ENCODE peak calls at places on chromosomes 2 and 18, in four cellular contexts. B is GM20000, R is NCI-H1048, D is T1000. X is an unnamed sample.

GRCh38 chr2:132667716-132668115 is 2.3 kb downstream of the LYPD1 start:
- DNase-seq in R (no peak), D (no peak), B (no peak), X (no peak)

GRCh38 chr2:109455731-109456691 is 157.8 kb downstream of the SEPTIN10 start:
- DNase-seq in B (no peak), R (no peak), D (no peak), X (no peak)

GRCh38 chr2:67772216-67773180 is 290.3 kb downstream of the C1D start:
- DNase-seq in R (no peak), D (no peak), B (no peak), X (no peak)

GRCh38 chr18:37390687-37391086 is 174.9 kb downstream of the CELF4 start:
- DNase-seq in D (no peak), B (no peak), R (no peak), X (no peak)

GRCh38 chr2:36859366-36859792 is 107.0 kb downstream of the STRN start:
- DNase-seq in B (no peak), R (no peak), D (no peak), X (no peak)

GRCh38 chr2:9554841-9555337 is 741 bp downstream of the ADAM17 start:
- DNase-seq in B (no peak), R (no peak), D (no peak), X (no peak)

GRCh38 chr18:42087876-42088275 is 132.8 kb downstream of the PIK3C3 start:
- DNase-seq in R (no peak), B (no peak), D (no peak), X (no peak)

GRCh38 chr2:49360051-49360767 is 205.9 kb upstream of the FSHR start:
- DNase-seq in R (no peak), D (no peak), B (no peak), X (no peak)

GRCh38 chr18:24600076-24600654 is 139.7 kb downstream of the HRH4 start:
- DNase-seq in D (no peak), R (peak; percentile 57), B (peak; percentile 19), X (no peak)

GRCh38 chr2:240441993-240442411 is 6.5 kb downstream of the GPC1 start:
- DNase-seq in D (no peak), R (no peak), B (no peak), X (no peak)

GRCh38 chr2:166375205-166375735 is 474 bp downstream of the SCN9A start:
- DNase-seq in R (no peak), B (no peak), D (no peak), X (no peak)

GRCh38 chr2:66427219-66427768 is 7.6 kb upstream of the MEIS1 start:
- DNase-seq in D (no peak), B (no peak), R (no peak), X (no peak)

GRCh38 chr2:113178891-113179290 is 5.1 kb downstream of the PSD4 start:
- DNase-seq in D (no peak), B (no peak), R (no peak), X (no peak)

GRCh38 chr2:241818229-241818942 is 9.4 kb downstream of the NEU4 start:
- DNase-seq in B (no peak), D (no peak), R (no peak), X (peak; percentile 56)

GRCh38 chr2:48278590-48278989 is 251.4 kb upstream of the STON1 start:
- DNase-seq in R (no peak), D (no peak), B (no peak), X (no peak)

GRCh38 chr18:49476664-49477411 is 10.2 kb downstream of the C18orf32 start:
- DNase-seq in B (no peak), R (no peak), D (no peak), X (no peak)

GRCh38 chr2:170717991-170718589 is 3.0 kb downstream of the SP5 start:
- DNase-seq in B (no peak), R (no peak), D (no peak), X (no peak)

GRCh38 chr2:44169155-44169898 is 652 bp downstream of the PPM1B start:
- DNase-seq in B (peak; percentile 49), D (no peak), R (no peak), X (peak; percentile 56)

GRCh38 chr18:33115476-33115875 is 325.0 kb downstream of the CCDC178 start:
- DNase-seq in R (no peak), D (no peak), B (no peak), X (no peak)

GRCh38 chr2:1731963-1732768 is 12.1 kb downstream of the PXDN start:
- DNase-seq in B (no peak), D (no peak), R (no peak), X (peak; percentile 27)

GRCh38 chr2:71451695-71452094 is 1.7 kb upstream of the DYSF start:
- DNase-seq in B (peak; percentile 9), R (no peak), D (no peak), X (no peak)

GRCh38 chr2:9613291-9613690 is 17.5 kb downstream of the YWHAQ start:
- DNase-seq in R (no peak), B (no peak), D (no peak), X (no peak)

GRCh38 chr2:7905756-7906155 is 776.1 kb upstream of the ID2 start:
- DNase-seq in R (no peak), B (no peak), D (no peak), X (no peak)

GRCh38 chr2:203905661-203906060 is 30.9 kb upstream of the ICOS start:
- DNase-seq in B (no peak), D (no peak), R (no peak), X (no peak)

GRCh38 chr18:27763936-27764335 is 413.0 kb downstream of the CDH2 start:
- DNase-seq in D (no peak), B (no peak), R (no peak), X (no peak)

GRCh38 chr2:235142588-235142987 is 190.8 kb downstream of the SH3BP4 start:
- DNase-seq in R (no peak), D (no peak), B (no peak), X (no peak)

GRCh38 chr18:24138884-24139616 is at the start of gene CABYR:
- DNase-seq in R (peak; percentile 76), B (peak; percentile 83), D (peak; percentile 76), X (peak; percentile 77)

GRCh38 chr2:68537872-68538271 is 70.5 kb downstream of the APLF start:
- DNase-seq in D (peak; percentile 3), B (no peak), R (no peak), X (no peak)

GRCh38 chr18:3044931-3045698 is 32.2 kb upstream of the LPIN2 start:
- DNase-seq in R (no peak), B (no peak), D (no peak), X (peak; percentile 66)

GRCh38 chr2:73259276-73259675 is 25.0 kb downstream of the FBXO41 start:
- DNase-seq in B (no peak), R (no peak), D (no peak), X (no peak)

GRCh38 chr2:10346929-10347558 is 44.3 kb downstream of the HPCAL1 start:
- DNase-seq in R (no peak), B (no peak), D (no peak), X (no peak)

GRCh38 chr2:18722101-18722500 is 132.7 kb upstream of the NT5C1B start:
- DNase-seq in R (no peak), B (no peak), D (no peak), X (no peak)

GRCh38 chr18:5967007-5967406 is 71.7 kb upstream of the TMEM200C start:
- DNase-seq in D (no peak), R (no peak), B (no peak), X (no peak)

GRCh38 chr18:12770469-12771219 is 67.8 kb downstream of the PSMG2 start:
- DNase-seq in D (no peak), R (no peak), B (no peak), X (no peak)

GRCh38 chr18:73315381-73315780 is 447.6 kb upstream of the NETO1 start:
- DNase-seq in B (no peak), D (no peak), R (no peak), X (no peak)

X was measured in right lobe of liver.